ENCODE peak calls at places on chromosomes 4 and X, in nine cellular contexts. Z is sigmoid colon; E is fibroblast of lung; U is stomach; J is lung; S is suprapubic skin; N is H1; B is esophagus squamous epithelium; G is CD8-positive, alpha-beta T cell. R is an unnamed sample. For H3K4me1, the result is how much of the 10 kb centered on the place peaks cover.

GRCh38 chr4:158669310-158669709 is 2.4 kb downstream of the C4orf46 start:
- DNase-seq in Z (no peak), E (no peak), U (no peak), J (no peak), S (no peak), N (no peak), B (no peak), G (no peak), R (no peak)

GRCh38 chr4:180296036-180296599 is 1947.1 kb upstream of the TENM3 start:
- DNase-seq in Z (no peak), E (no peak), U (no peak), J (no peak), S (no peak), N (no peak), B (no peak), G (no peak), R (no peak)

GRCh38 chr4:946517-947471 is 14.5 kb downstream of the TMEM175 start:
- DNase-seq in Z (no peak), E (no peak), U (no peak), J (no peak), S (no peak), N (no peak), B (no peak), G (no peak), R (no peak)

GRCh38 chr4:18691431-18692200 is 670.1 kb upstream of the LCORL start:
- DNase-seq in Z (no peak), E (no peak), U (no peak), J (no peak), S (no peak), N (peak), B (no peak), G (no peak), R (no peak)

GRCh38 chr4:13464543-13464942 is 19.6 kb downstream of the RAB28 start:
- DNase-seq in Z (no peak), E (no peak), U (no peak), J (no peak), S (no peak), N (no peak), B (no peak), G (no peak), R (no peak)

GRCh38 chr4:183284965-183285364 is 35.1 kb downstream of the CLDN22 start:
- DNase-seq in Z (no peak), E (peak), U (no peak), J (no peak), S (no peak), N (no peak), B (no peak), G (no peak), R (no peak)

GRCh38 chr4:23006756-23007155 is 314.0 kb downstream of the GBA3 start:
- DNase-seq in Z (no peak), E (peak), U (no peak), J (no peak), S (no peak), N (no peak), B (no peak), G (no peak), R (no peak)

GRCh38 chrX:46407753-46408130 is 137.5 kb downstream of the ZNF674 start:
- DNase-seq in Z (no peak), E (peak), U (no peak), J (no peak), S (no peak), N (no peak), B (no peak), G (no peak), R (no peak)

GRCh38 chrX:119755981-119756533 is 2.3 kb upstream of the SOWAHD start:
- DNase-seq in Z (no peak), E (peak), U (peak), J (no peak), S (no peak), N (no peak), B (no peak), G (peak), R (no peak)

GRCh38 chr4:90582087-90582486 is 454.9 kb downstream of the CCSER1 start:
- DNase-seq in Z (no peak), E (no peak), U (no peak), J (no peak), S (no peak), N (no peak), B (no peak), G (no peak), R (no peak)

GRCh38 chrX:116290359-116290758 is 119.8 kb downstream of the AGTR2 start:
- DNase-seq in Z (no peak), E (no peak), U (no peak), J (no peak), S (no peak), N (no peak), B (no peak), G (no peak), R (no peak)

GRCh38 chrX:116289592-116289991 is 119.0 kb downstream of the AGTR2 start:
- DNase-seq in Z (no peak), E (no peak), U (no peak), J (no peak), S (no peak), N (no peak), B (no peak), G (no peak), R (no peak)

GRCh38 chrX:116292183-116292582 is 121.6 kb downstream of the AGTR2 start:
- DNase-seq in Z (no peak), E (no peak), U (no peak), J (no peak), S (no peak), N (no peak), B (no peak), G (no peak), R (no peak)
- H3K27ac ChIP-seq in Z (no peak), E (no peak), U (no peak), J (no peak), S (no peak), N (no peak), B (no peak), G (no peak), R (no peak)

GRCh38 chrX:42619068-42619467 is 158.9 kb downstream of the PPP1R2C start:
- DNase-seq in Z (no peak), E (no peak), U (no peak), J (no peak), S (no peak), N (no peak), B (no peak), G (no peak), R (no peak)

GRCh38 chrX:42616981-42617380 is 161.0 kb downstream of the PPP1R2C start:
- DNase-seq in Z (no peak), E (no peak), U (no peak), J (no peak), S (no peak), N (no peak), B (no peak), G (no peak), R (no peak)

DNA sequence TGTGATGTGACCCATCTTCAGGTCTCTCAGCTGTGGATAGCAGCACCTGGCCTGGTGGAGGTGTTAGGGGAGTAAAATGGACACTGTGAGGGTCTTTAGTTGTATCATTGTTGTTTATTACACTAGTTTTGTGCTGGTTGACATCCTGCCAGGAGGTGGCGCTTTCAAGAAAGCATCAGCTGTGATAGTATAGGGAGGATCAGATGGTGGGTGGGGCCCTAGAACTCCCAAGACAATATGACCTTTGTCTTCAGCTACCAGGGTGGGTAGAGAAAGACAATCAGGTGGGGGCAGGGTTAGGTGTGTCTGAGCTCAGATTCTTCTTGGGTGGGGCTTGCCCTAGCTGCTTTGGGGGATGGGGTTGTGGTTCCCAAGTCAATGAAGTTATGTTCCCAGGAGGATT is 162.8 kb downstream of the PPP1R2C start:
- DNase-seq in Z (no peak), E (no peak), U (no peak), J (no peak), S (no peak), N (no peak), B (no peak), G (peak), R (no peak)
- TF ChIP-seq CTCF in Z (no peak), E (no peak), U (no peak), J (no peak), S (no peak), N (peak), B (no peak), G (no peak), R (no peak)

DNA sequence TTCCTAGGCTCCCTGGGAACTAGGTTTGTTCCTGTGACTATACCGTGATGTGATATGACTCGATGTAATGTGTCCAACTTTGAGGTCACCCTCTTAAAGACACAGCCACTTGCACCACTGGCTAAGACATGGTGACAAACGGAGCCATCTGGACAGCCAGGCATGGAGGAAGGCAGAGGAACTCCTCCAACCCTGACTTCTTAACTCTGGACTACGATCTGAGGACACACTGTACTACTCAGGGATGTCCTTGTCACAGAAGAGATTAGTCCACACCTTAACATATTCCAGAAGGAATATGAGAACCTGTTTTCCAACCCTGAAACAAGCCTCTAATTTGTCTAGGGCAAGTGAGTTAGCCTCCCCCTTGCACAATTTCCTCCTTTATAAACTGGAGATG is 47.5 kb downstream of the TSPAN5 start:
- DNase-seq in Z (no peak), E (no peak), U (no peak), J (no peak), S (no peak), N (no peak), B (no peak), G (no peak), R (no peak)
- H3K4me1 ChIP-seq in Z (under half), E (under half), U (under half), J (under half), S (under half), N (under half), B (under half), G (under half), R (under half)

GRCh38 chr4:26175016-26175786 is 145.6 kb upstream of the RBPJ start:
- DNase-seq in Z (no peak), E (no peak), U (no peak), J (no peak), S (no peak), N (no peak), B (no peak), G (no peak), R (no peak)
- H3K27ac ChIP-seq in Z (no peak), E (no peak), U (no peak), J (no peak), S (no peak), N (no peak), B (no peak), G (no peak), R (no peak)

GRCh38 chr4:163590103-163590502 is 95.6 kb downstream of the TMA16 start:
- DNase-seq in Z (no peak), E (no peak), U (no peak), J (no peak), S (no peak), N (no peak), B (no peak), G (no peak), R (no peak)

GRCh38 chr4:163592207-163592606 is 97.7 kb downstream of the TMA16 start:
- DNase-seq in Z (no peak), E (no peak), U (no peak), J (no peak), S (no peak), N (no peak), B (no peak), G (no peak), R (no peak)

GRCh38 chr4:163590609-163591264 is 96.2 kb downstream of the TMA16 start:
- DNase-seq in Z (no peak), E (no peak), U (no peak), J (no peak), S (no peak), N (no peak), B (no peak), G (no peak), R (no peak)

GRCh38 chr4:163591614-163592020 is 97.1 kb downstream of the TMA16 start:
- DNase-seq in Z (no peak), E (no peak), U (no peak), J (no peak), S (no peak), N (no peak), B (no peak), G (no peak), R (no peak)

GRCh38 chr4:163587867-163588266 is 93.4 kb downstream of the TMA16 start:
- DNase-seq in Z (no peak), E (no peak), U (no peak), J (no peak), S (no peak), N (no peak), B (no peak), G (no peak), R (no peak)
- TF ChIP-seq CTCF in Z (no peak), E (peak), U (no peak), J (no peak), S (no peak), N (peak), B (no peak), G (peak), R (no peak)